ENCODE peak calls at places on chromosomes 7 and 10, in four cellular contexts. N is PC-9, Y is cardiac muscle cell, P is heart right ventricle. G is an unnamed sample.

GRCh38 chr10:108523016-108523415 is 1358.5 kb upstream of the SORCS1 start:
- DNase-seq in P (no peak), Y (no peak), N (no peak), G (no peak)

GRCh38 chr7:142916508-142916907 is 17.0 kb downstream of the TRPV5 start:
- DNase-seq in P (no peak), Y (no peak), N (no peak), G (no peak)

GRCh38 chr7:34845666-34846361 is 187.8 kb downstream of the NPSR1 start:
- DNase-seq in N (no peak), P (no peak), Y (no peak), G (no peak)

GRCh38 chr7:86158111-86158510 is 485.6 kb upstream of the GRM3 start:
- DNase-seq in Y (no peak), N (no peak), P (no peak), G (no peak)

GRCh38 chr7:130272456-130273080 is 5.9 kb downstream of the CPA2 start:
- DNase-seq in P (no peak), N (no peak), Y (peak), G (no peak)

GRCh38 chr10:6072215-6072941 is 10.2 kb upstream of the IL2RA start:
- DNase-seq in P (no peak), N (no peak), Y (no peak), G (no peak)

GRCh38 chr10:10826125-10826524 is 191.5 kb upstream of the CELF2 start:
- DNase-seq in N (peak), P (no peak), Y (no peak), G (peak)

GRCh38 chr7:113217314-113217713 is 99.0 kb upstream of the SMIM30 start:
- DNase-seq in Y (no peak), N (no peak), P (no peak), G (no peak)

GRCh38 chr7:12090757-12091134 is 120.3 kb upstream of the TMEM106B start:
- DNase-seq in P (no peak), Y (no peak), N (no peak), G (no peak)

GRCh38 chr7:36490335-36490940 is 100.8 kb downstream of the ANLN start:
- DNase-seq in N (no peak), P (no peak), Y (no peak), G (no peak)

GRCh38 chr10:117699436-117700075 is 157.0 kb downstream of the EMX2 start:
- DNase-seq in N (peak), P (no peak), Y (no peak), G (no peak)

GRCh38 chr10:23331567-23332290 is 12.9 kb downstream of the C10orf67 start:
- DNase-seq in P (no peak), N (peak), Y (no peak), G (peak)

GRCh38 chr10:113476673-113477072 is 76.2 kb upstream of the HABP2 start:
- DNase-seq in Y (no peak), N (no peak), P (no peak), G (no peak)

GRCh38 chr7:26293569-26294308 is 2.1 kb downstream of the SNX10 start:
- DNase-seq in N (no peak), P (no peak), Y (no peak), G (no peak)
- H3K4me3 ChIP-seq in N (no peak), P (peak), Y (no peak), G (no peak)

GRCh38 chr7:1000594-1000935 is 17.6 kb downstream of the CYP2W1 start:
- DNase-seq in N (no peak), P (no peak), Y (no peak), G (no peak)
- H3K4me3 ChIP-seq in N (no peak), P (no peak), Y (no peak), G (no peak)

DNA sequence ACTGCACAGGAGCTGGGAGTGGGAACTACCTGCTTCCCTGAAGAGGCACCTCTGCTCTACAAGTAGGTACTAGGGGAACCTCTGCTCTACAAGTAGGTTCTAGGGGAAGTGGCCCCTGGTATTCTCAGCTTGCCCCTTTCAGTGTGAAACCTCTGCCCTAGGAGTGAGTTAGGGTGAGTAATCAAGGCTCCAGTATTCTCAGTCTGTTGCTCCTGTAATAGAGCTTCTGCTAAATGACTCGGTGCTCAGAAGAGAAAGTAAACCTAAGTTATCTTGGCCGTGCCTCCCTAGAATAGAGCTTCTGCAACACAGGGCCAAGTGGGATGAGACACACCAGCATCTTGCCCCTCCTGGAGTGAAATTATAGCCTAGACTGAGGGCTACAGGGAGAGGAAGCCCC is 13.4 kb upstream of the RASSF4 start:
- DNase-seq in Y (no peak), N (no peak), P (no peak), G (no peak)
- H3K4me3 ChIP-seq in Y (no peak), N (no peak), P (no peak), G (no peak)

DNA sequence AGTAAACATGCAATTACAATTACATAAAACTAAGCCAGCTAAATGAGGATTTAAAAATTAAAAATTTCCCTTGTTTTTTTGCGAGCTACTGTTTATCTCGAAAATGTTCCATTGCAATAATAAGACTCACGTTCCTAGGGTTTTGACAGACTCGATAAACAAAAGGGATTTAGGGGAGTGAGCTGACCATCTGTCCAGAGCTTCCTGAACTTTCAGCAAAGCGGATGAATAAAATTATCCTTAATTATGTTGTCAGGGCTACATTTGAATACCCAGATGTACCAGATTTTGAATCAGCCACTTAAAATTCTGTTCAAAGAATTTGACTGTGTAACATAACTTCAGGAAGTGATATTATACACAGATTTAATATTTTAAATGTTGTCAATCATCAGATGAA is 29.5 kb downstream of the CPVL start:
- DNase-seq in Y (no peak), N (no peak), P (no peak), G (no peak)
- H3K4me3 ChIP-seq in Y (no peak), N (no peak), P (no peak), G (no peak)

GRCh38 chr10:98029149-98030092 is 1.0 kb downstream of the CRTAC1 start:
- DNase-seq in Y (peak), N (no peak), P (no peak), G (no peak)
- H3K4me3 ChIP-seq in Y (peak), N (no peak), P (peak), G (peak)

DNA sequence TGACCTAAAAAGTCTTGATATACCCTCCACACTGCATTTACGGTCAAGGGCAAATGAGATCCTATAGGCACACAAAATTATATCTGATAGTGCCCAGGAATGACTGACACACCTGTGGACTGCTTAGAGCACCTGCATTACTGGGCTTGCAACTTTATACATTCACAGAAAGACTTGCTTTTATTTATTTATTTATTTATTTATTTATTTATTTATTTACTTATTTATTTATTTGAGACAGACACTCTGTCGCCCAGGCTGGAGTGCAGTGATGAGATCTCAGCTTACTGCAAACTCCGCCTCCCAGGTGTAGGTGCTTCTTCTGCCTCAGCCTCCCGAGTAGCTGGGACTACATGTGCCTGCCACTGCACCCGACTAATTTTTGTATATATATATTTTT is 6.5 kb upstream of the IFT22 start:
- DNase-seq in P (no peak), Y (no peak), N (no peak), G (no peak)
- H3K4me3 ChIP-seq in P (no peak), Y (no peak), N (no peak), G (no peak)

GRCh38 chr7:20306499-20306946 is 24.2 kb upstream of the ITGB8 start:
- DNase-seq in P (no peak), N (no peak), Y (no peak), G (no peak)
- H3K4me3 ChIP-seq in P (no peak), N (no peak), Y (no peak), G (no peak)

DNA sequence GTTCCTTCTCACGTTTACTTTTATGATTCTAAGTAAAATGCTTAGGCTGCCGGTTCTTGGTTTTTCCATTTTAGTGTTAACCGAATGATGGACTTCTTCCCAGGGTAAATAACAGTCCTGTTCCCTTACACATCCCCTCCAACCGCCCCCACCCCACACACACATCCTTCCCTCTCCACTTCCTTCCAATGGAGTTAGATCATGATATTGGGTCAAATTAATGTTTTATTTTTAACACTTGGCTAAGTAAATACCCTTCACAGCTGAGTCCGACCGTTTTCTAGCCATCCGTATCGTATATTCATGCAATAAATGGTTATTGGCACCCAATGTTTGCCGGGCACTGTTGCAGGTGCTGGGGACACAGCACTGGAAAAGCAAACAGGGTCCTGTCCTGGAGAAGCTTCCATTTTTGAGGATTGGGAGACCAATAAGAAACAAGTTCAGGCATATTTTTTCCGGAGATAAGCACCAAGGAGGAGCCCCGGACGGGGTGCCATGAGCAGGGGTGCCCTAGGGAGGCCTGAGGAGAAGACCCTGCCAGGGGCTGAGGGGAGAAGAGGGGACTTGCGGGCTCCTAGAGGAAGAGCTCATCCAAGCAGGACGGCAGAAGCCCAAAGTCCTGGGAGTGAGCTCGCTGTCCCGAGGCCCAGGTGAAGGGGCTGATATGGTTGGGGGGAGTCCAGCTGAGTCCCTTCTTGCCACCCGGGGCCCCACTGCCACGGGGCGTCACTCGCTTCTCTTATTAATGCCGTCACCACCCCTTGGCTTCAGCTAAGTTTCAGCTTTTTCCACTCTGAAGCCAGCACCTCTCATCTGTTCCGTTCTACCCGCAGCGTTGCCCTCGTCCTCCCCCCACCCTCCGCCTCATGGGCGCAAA is 126.0 kb upstream of the RET start:
- DNase-seq in Y (no peak), P (no peak), N (no peak), G (no peak)
- H3K4me3 ChIP-seq in Y (no peak), P (no peak), N (no peak), G (no peak)